ENCODE peak calls at places on chromosomes 3 and 15, in ten cellular contexts. Y is WERI-Rb-1, V is left ventricle myocardium inferior, K is lower lobe of right lung, N is sigmoid colon, P is thoracic aorta, X is psoas muscle, H is HCT116, U is right atrium auricular region, F is cardiac fibroblast. L is an unnamed sample.

GRCh38 chr3:80643421-80643820 is 875.6 kb upstream of the ROBO1 start:
- DNase-seq in Y (no peak), V (no peak), K (no peak), N (no peak), P (no peak), X (no peak), H (no peak), U (no peak), F (no peak), L (no peak)

GRCh38 chr15:60083318-60083717 is 79.2 kb downstream of the FOXB1 start:
- DNase-seq in Y (no peak), V (no peak), K (no peak), N (no peak), P (no peak), X (no peak), H (no peak), U (no peak), F (peak; percentile 56), L (no peak)

GRCh38 chr3:60932170-60932569 is 319.1 kb downstream of the FHIT start:
- DNase-seq in Y (no peak), V (no peak), K (no peak), N (no peak), P (no peak), X (no peak), H (no peak), U (no peak), F (no peak), L (no peak)

GRCh38 chr3:74532446-74532845 is 82.0 kb downstream of the CNTN3 start:
- DNase-seq in Y (no peak), V (no peak), K (no peak), N (no peak), P (no peak), X (no peak), H (no peak), U (no peak), F (peak; percentile 96), L (peak; percentile 14)

GRCh38 chr3:57077630-57078365 is 17.3 kb downstream of the SPATA12 start:
- DNase-seq in Y (no peak), V (no peak), K (no peak), N (no peak), P (no peak), X (no peak), H (no peak), U (no peak), F (no peak), L (no peak)

GRCh38 chr3:20108869-20109268 is 68.6 kb downstream of the KAT2B start:
- DNase-seq in Y (no peak), V (no peak), K (no peak), N (no peak), P (no peak), X (no peak), H (no peak), U (no peak), F (no peak), L (no peak)

GRCh38 chr3:85432081-85432480 is 473.3 kb downstream of the CADM2 start:
- DNase-seq in Y (no peak), V (no peak), K (no peak), N (no peak), P (no peak), X (no peak), H (no peak), U (no peak), F (peak; percentile 35), L (no peak)

GRCh38 chr15:92098869-92099268 is 245.4 kb downstream of the SLCO3A1 start:
- DNase-seq in Y (no peak), V (peak; percentile 41), K (no peak), N (no peak), P (no peak), X (no peak), H (no peak), U (no peak), F (no peak), L (no peak)

GRCh38 chr15:79816565-79816964 is 80.2 kb downstream of the MTHFS start:
- DNase-seq in Y (no peak), V (no peak), K (no peak), N (no peak), P (no peak), X (no peak), H (no peak), U (no peak), F (no peak), L (no peak)

GRCh38 chr15:33859992-33860545 is 108.2 kb upstream of the CHRM5 start:
- DNase-seq in Y (no peak), V (no peak), K (no peak), N (no peak), P (no peak), X (no peak), H (no peak), U (no peak), F (no peak), L (no peak)

GRCh38 chr3:70550723-70551319 is 238.4 kb upstream of the MDFIC2 start:
- DNase-seq in Y (peak; percentile 70), V (peak; percentile 63), K (peak; percentile 73), N (peak; percentile 71), P (peak; percentile 7), X (peak; percentile 65), H (no peak), U (peak; percentile 75), F (peak; percentile 72), L (peak; percentile 40)

GRCh38 chr15:101152914-101153313 is 98.9 kb downstream of the CHSY1 start:
- DNase-seq in Y (peak; percentile 49), V (no peak), K (peak; percentile 50), N (peak; percentile 52), P (no peak), X (no peak), H (no peak), U (no peak), F (no peak), L (no peak)
- TF ChIP-seq CTCF in Y (peak; percentile 74), V (peak; percentile 39), K (peak; percentile 31), N (no peak), P (peak; percentile 10), X (no peak), H (peak; percentile 63), U (peak; percentile 16), F (peak; percentile 46), L (peak; percentile 59)

GRCh38 chr3:69542265-69543079 is 156.6 kb upstream of the FRMD4B start:
- DNase-seq in Y (peak; percentile 21), V (peak; percentile 46), K (peak; percentile 63), N (no peak), P (no peak), X (peak; percentile 22), H (no peak), U (no peak), F (peak; percentile 18), L (no peak)
- H3K4me3 ChIP-seq in Y (peak overlapping the region; percentile 52), V (peak overlapping the region; percentile 82), K (peak overlapping the region; percentile 65), N (peak overlapping the region; percentile 15), P (peak overlapping the region; percentile 71), X (peak overlapping the region; percentile 61), H (no peak overlapping the region), U (peak overlapping the region; percentile 68), F (peak overlapping the region; percentile 36), L (no peak overlapping the region)

DNA sequence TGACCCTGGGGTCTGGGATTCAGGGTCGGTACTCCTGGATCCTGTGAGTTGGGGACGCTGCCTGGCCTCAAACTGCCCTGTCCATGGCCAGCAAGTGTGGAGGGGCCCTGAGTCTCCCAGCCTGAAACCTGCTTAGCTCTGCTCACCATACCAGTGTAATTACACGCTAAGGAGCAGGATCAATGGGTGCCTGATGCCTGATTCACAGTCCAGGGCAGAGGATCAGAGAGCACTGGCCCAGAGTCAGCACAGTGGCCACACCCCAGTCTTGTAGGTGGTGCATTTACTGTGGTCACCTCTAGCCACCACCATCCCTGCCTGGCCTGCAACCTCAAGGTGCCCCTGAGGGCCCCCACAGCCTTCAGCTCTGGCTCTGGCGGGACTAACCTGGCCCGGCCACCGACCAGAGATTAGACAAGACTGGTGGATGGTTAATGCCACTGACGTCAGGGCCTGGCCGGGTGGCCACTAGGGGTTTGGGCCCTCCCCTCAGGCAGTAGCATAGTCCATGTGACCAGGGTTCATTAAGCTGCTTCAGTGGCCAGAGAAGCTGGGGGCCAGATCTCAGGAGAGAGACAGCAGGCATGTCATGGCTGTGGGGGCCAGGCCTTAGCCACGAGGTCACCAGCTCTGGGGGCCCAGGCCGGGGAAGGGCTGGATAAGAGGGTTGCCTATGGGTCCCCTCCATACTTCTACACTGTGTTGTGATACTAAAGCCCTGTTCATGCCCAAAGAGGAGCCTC is 3.3 kb upstream of the SLC38A3 start:
- DNase-seq in Y (peak; percentile 93), V (no peak), K (no peak), N (no peak), P (no peak), X (no peak), H (no peak), U (no peak), F (no peak), L (no peak)
- TF ChIP-seq CTCF in Y (peak; percentile 13), V (no peak), K (no peak), N (no peak), P (no peak), X (no peak), H (peak; percentile 12), U (no peak), F (no peak), L (no peak)

GRCh38 chr15:39621210-39621609 is 40.3 kb downstream of the THBS1 start:
- DNase-seq in Y (no peak), V (no peak), K (no peak), N (no peak), P (no peak), X (no peak), H (no peak), U (no peak), F (no peak), L (no peak)

GRCh38 chr15:39621961-39622360 is 41.1 kb downstream of the THBS1 start:
- DNase-seq in Y (no peak), V (no peak), K (no peak), N (no peak), P (no peak), X (no peak), H (no peak), U (no peak), F (no peak), L (no peak)

GRCh38 chr15:39623550-39623931 is 42.7 kb downstream of the THBS1 start:
- DNase-seq in Y (no peak), V (no peak), K (no peak), N (no peak), P (no peak), X (no peak), H (no peak), U (no peak), F (no peak), L (no peak)

GRCh38 chr15:39624806-39625205 is 43.9 kb downstream of the THBS1 start:
- DNase-seq in Y (no peak), V (peak; percentile 45), K (peak; percentile 44), N (peak; percentile 83), P (no peak), X (peak; percentile 68), H (no peak), U (peak; percentile 87), F (peak; percentile 92), L (peak; percentile 87)

DNA sequence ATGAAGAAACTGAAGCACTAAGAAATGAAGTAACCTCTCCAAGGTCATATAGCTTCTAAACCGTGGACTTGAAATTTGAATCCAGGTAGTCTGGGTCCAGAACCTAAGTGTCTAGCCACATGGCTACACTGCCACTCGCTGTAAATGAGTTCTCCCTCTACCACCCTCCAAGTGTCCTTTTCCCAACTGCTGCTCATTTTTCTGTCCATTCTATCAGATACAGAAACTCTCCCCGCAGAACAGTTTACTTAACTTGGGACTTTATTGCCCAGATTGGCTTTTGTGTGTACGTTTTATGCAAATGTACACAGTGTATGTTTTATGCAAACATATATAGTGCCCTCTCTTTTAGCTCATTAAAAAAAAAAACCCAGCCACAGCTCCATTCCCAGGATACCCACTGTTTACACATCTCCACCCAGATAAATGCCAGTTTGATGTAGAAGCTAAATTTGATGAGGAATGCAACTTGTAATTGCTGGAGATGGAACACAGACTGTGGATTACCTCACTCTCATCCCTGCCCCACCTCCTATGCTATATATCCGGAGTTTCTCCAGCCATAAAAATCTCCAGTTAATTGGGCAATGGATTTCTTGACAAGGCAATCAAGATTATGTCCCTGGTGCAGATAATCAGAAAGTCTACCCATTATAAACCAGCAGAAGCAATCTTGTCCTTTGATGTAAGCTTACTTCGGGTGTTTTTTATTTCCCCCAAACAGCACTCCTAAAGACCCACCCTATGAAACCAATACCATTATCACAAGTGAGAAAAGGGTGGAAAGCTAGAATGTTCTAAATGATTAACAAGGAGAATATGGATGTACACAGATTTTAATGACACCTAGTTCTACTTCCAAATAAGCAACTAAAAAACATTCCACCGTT is 42.0 kb downstream of the THBS1 start:
- DNase-seq in Y (no peak), V (no peak), K (no peak), N (no peak), P (no peak), X (no peak), H (no peak), U (no peak), F (no peak), L (no peak)
- H3K4me3 ChIP-seq in Y (no peak overlapping the region), V (no peak overlapping the region), K (no peak overlapping the region), N (no peak overlapping the region), P (no peak overlapping the region), X (no peak overlapping the region), H (no peak overlapping the region), U (no peak overlapping the region), F (no peak overlapping the region), L (no peak overlapping the region)